ENCODE peak calls at places on chromosomes 7 and 10, in five cellular contexts. X, J, F, I and T are unnamed samples.

GRCh38 chr7:110856704-110857103 is 234.2 kb upstream of the LRRN3 start:
- DNase-seq in X (no peak), J (no peak), F (no peak), I (no peak), T (no peak)

GRCh38 chr7:16554518-16555236 is 28.1 kb downstream of the LRRC72 start:
- DNase-seq in X (peak; percentile 25), J (no peak), F (no peak), I (no peak), T (peak; percentile 62)

GRCh38 chr10:31343551-31343950 is 24.5 kb downstream of the ZEB1 start:
- DNase-seq in X (no peak), J (no peak), F (no peak), I (no peak), T (no peak)

GRCh38 chr10:92849234-92849525 is 860 bp downstream of the EXOC6 start:
- DNase-seq in X (no peak), J (no peak), F (no peak), I (no peak), T (no peak)

GRCh38 chr7:111409714-111410422 is 152.4 kb downstream of the IMMP2L start:
- DNase-seq in X (no peak), J (no peak), F (peak; percentile 78), I (no peak), T (no peak)

GRCh38 chr10:3106908-3107425 is 39.6 kb downstream of the PFKP start:
- DNase-seq in X (no peak), J (no peak), F (peak; percentile 83), I (no peak), T (no peak)

GRCh38 chr10:69845574-69846251 is 44.0 kb downstream of the COL13A1 start:
- DNase-seq in X (peak; percentile 62), J (no peak), F (peak; percentile 44), I (no peak), T (peak; percentile 73)

GRCh38 chr10:95755511-95756004 is 405 bp upstream of the ENTPD1 start:
- DNase-seq in X (peak; percentile 29), J (no peak), F (no peak), I (no peak), T (no peak)

GRCh38 chr10:31099664-31100063 is 68.0 kb upstream of the ZNF438 start:
- DNase-seq in X (no peak), J (no peak), F (peak; percentile 67), I (no peak), T (no peak)

GRCh38 chr7:20797174-20798080 is 10.7 kb upstream of the SP8 start:
- DNase-seq in X (no peak), J (no peak), F (no peak), I (peak; percentile 74), T (no peak)

GRCh38 chr7:149772236-149772820 is 1.1 kb downstream of the ZNF467 start:
- DNase-seq in X (no peak), J (peak; percentile 27), F (no peak), I (no peak), T (no peak)

GRCh38 chr7:154990964-154991514 is 11.9 kb downstream of the PAXIP1 start:
- DNase-seq in X (no peak), J (no peak), F (no peak), I (no peak), T (no peak)

GRCh38 chr10:73232887-73233286 is 14.2 kb downstream of the DNAJC9 start:
- DNase-seq in X (no peak), J (no peak), F (no peak), I (no peak), T (no peak)

GRCh38 chr10:95268438-95268837 is 22.4 kb downstream of the PDLIM1 start:
- DNase-seq in X (peak; percentile 50), J (no peak), F (peak; percentile 87), I (no peak), T (peak; percentile 90)

GRCh38 chr7:30812676-30813075 is 41.5 kb downstream of the MINDY4 start:
- DNase-seq in X (no peak), J (no peak), F (no peak), I (no peak), T (no peak)

GRCh38 chr7:44117801-44118429 is 5.4 kb downstream of the POLD2 start:
- DNase-seq in X (no peak), J (no peak), F (no peak), I (no peak), T (peak; percentile 62)

GRCh38 chr10:79049931-79050895 is 18.6 kb upstream of the ZMIZ1 start:
- DNase-seq in X (peak; percentile 1), J (no peak), F (peak; percentile 38), I (peak; percentile 49), T (peak; percentile 40)

GRCh38 chr7:148230341-148230740 is 360.2 kb upstream of the C7orf33 start:
- DNase-seq in X (no peak), J (no peak), F (no peak), I (no peak), T (no peak)

GRCh38 chr10:4684434-4684833 is 141.6 kb upstream of the AKR1E2 start:
- DNase-seq in X (no peak), J (no peak), F (peak; percentile 70), I (no peak), T (no peak)

GRCh38 chr10:24952146-24952700 is at the start of gene PRTFDC1:
- DNase-seq in X (peak; percentile 56), J (peak; percentile 24), F (peak; percentile 38), I (peak; percentile 76), T (peak; percentile 54)

GRCh38 chr10:24706479-24707118 is 17.1 kb downstream of the ARHGAP21 start:
- DNase-seq in X (no peak), J (no peak), F (peak; percentile 96), I (no peak), T (no peak)

GRCh38 chr7:49670991-49671390 is 102.4 kb upstream of the VWC2 start:
- DNase-seq in X (no peak), J (no peak), F (no peak), I (no peak), T (no peak)

GRCh38 chr7:130114776-130115175 is 44.4 kb downstream of the KLHDC10 start:
- DNase-seq in X (no peak), J (no peak), F (no peak), I (no peak), T (no peak)

DNA sequence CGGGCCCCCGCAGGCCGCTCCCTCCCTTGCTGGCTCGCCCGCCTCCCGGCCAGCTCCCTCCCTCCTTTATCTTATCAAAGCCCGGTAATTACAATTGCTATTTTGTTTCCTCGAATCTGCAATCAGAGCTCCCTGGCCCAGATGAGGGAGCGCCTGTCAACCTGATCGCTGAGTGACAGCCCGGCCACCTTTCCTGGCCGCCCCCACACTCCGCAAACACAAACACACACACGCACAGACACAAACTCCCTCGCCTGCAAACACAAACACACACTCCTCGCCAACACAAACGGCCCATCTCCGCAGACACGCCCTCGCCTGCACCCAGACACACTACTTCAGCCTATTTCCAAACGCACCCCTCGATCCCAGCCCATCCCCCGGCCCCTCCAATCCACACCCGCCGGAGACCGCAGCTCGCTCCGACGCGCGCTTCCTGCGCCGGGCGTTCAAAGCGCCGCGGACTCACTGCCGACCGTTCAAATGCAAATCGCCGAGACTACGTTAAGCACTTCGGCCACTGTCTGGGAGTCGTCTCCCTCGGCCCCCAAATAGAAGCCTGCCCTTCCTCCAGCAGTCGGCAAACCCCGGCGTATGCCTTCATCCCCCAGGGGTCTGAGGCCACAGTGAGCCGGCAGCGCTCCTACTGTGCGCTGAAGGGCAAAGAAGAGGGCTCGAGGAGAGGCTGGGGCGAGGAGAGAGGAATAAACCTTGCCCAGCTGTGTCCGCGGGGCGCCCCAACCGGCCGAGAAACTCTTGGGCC is 3.0 kb upstream of the FGF8 start:
- DNase-seq in X (no peak), J (no peak), F (peak; percentile 39), I (peak; percentile 77), T (no peak)
- H3K27ac ChIP-seq in X (no peak overlapping the region), J (no peak overlapping the region), F (no peak overlapping the region), I (no peak overlapping the region), T (no peak overlapping the region)

DNA sequence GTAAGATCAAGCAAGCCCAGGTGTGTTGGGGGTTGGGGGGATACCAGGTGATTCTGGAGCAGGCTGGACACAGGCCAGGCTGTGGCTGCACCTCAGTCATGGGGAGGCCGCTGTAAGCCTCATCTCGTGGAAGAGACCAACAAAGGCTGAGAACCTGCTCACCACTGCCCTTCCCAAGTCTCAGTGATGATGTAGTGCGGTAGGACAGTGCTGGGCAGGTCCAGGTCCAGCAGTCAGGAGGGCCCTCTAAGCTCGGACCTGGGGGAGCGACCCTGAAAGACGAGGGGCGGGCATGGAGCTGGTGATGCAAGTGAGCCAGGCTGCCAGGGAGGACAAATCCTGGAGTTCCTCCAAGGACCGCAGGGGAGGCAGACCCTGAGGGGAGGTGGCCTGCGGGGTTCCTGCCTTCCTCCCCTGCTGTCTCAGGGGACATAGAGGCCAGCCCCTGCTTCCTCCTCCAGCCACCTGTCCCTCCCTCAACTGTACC is 3.3 kb upstream of the PWWP2B start:
- DNase-seq in X (peak; percentile 14), J (no peak), F (no peak), I (no peak), T (no peak)
- H3K4me1 ChIP-seq in X (peaks cover 38% of the 10 kb centered on the region), J (peaks cover 21% of the 10 kb centered on the region), F (no peaks in the 10 kb centered on the region), I (peaks cover 41% of the 10 kb centered on the region), T (peaks cover 44% of the 10 kb centered on the region)

GRCh38 chr10:74891048-74891447 is 64.6 kb downstream of the KAT6B start:
- DNase-seq in X (no peak), J (no peak), F (no peak), I (no peak), T (peak; percentile 35)

GRCh38 chr10:74890460-74890859 is 64.1 kb downstream of the KAT6B start:
- DNase-seq in X (no peak), J (no peak), F (no peak), I (no peak), T (no peak)

GRCh38 chr10:74887614-74888284 is 61.3 kb downstream of the KAT6B start:
- DNase-seq in X (no peak), J (no peak), F (no peak), I (no peak), T (no peak)

GRCh38 chr10:74889662-74889998 is 63.2 kb downstream of the KAT6B start:
- DNase-seq in X (no peak), J (no peak), F (no peak), I (no peak), T (no peak)

GRCh38 chr10:74888947-74889661 is 62.7 kb downstream of the KAT6B start:
- DNase-seq in X (no peak), J (no peak), F (no peak), I (no peak), T (no peak)
- TF ChIP-seq CTCF in X (peak; percentile 17), J (no peak), F (no peak), I (no peak), T (no peak)

GRCh38 chr10:48526371-48526821 is 78.5 kb downstream of the ARHGAP22 start:
- DNase-seq in X (no peak), J (no peak), F (peak; percentile 95), I (no peak), T (no peak)
- H3K27ac ChIP-seq in X (no peak overlapping the region), J (no peak overlapping the region), F (peak overlapping the region; percentile 66), I (no peak overlapping the region), T (no peak overlapping the region)

GRCh38 chr7:45982132-45982531 is 61.1 kb upstream of the IGFBP3 start:
- DNase-seq in X (no peak), J (no peak), F (no peak), I (no peak), T (no peak)
- H3K4me1 ChIP-seq in X (peaks cover 25% of the 10 kb centered on the region), J (no peaks in the 10 kb centered on the region), F (peaks cover 23% of the 10 kb centered on the region), I (no peaks in the 10 kb centered on the region), T (peaks cover 32% of the 10 kb centered on the region)

GRCh38 chr7:26704036-26704435 is 160.4 kb downstream of the SKAP2 start:
- DNase-seq in X (no peak), J (no peak), F (no peak), I (no peak), T (no peak)
- TF ChIP-seq CTCF in X (no peak), J (no peak), F (no peak), I (no peak), T (no peak)